ENCODE peak calls at places on chromosomes 13 and 19, in ten cellular contexts. One of them, this sample, is unnamed. For H3K9me3, the result is how much of the 10 kb centered on the place peaks cover.

GRCh38 chr13:99312493-99312883 is 5.3 kb upstream of the GPR183 start:
- DNase-seq in IMR-90: peak
- DNase-seq in thyroid gland: peak
- DNase-seq in vagina: no peak
- DNase-seq in suprapubic skin: peak
- DNase-seq in body of pancreas: peak
- DNase-seq in uterus: peak
- DNase-seq in stomach: no peak
- DNase-seq in Peyer's patch: no peak
- DNase-seq in tibial nerve: peak
- DNase-seq in this sample: no peak

GRCh38 chr19:50495020-50495531 is 15.9 kb downstream of the JOSD2 start:
- DNase-seq in stomach: no peak
- DNase-seq in thyroid gland: no peak
- DNase-seq in IMR-90: no peak
- DNase-seq in body of pancreas: no peak
- DNase-seq in Peyer's patch: no peak
- DNase-seq in uterus: no peak
- DNase-seq in vagina: no peak
- DNase-seq in tibial nerve: no peak
- DNase-seq in suprapubic skin: no peak
- DNase-seq in this sample: no peak

GRCh38 chr19:37654525-37654832 is 786 bp downstream of the ZFP30 start:
- DNase-seq in tibial nerve: no peak
- DNase-seq in suprapubic skin: no peak
- DNase-seq in uterus: no peak
- DNase-seq in Peyer's patch: no peak
- DNase-seq in body of pancreas: no peak
- DNase-seq in thyroid gland: peak
- DNase-seq in IMR-90: peak
- DNase-seq in stomach: no peak
- DNase-seq in vagina: no peak
- DNase-seq in this sample: no peak

GRCh38 chr19:6076675-6077463 is 33.4 kb downstream of the RFX2 start:
- DNase-seq in tibial nerve: no peak
- DNase-seq in IMR-90: peak
- DNase-seq in Peyer's patch: no peak
- DNase-seq in suprapubic skin: peak
- DNase-seq in body of pancreas: no peak
- DNase-seq in thyroid gland: no peak
- DNase-seq in stomach: no peak
- DNase-seq in uterus: no peak
- DNase-seq in vagina: no peak
- DNase-seq in this sample: no peak

GRCh38 chr13:110637747-110638146 is 22.4 kb downstream of the NAXD start:
- DNase-seq in suprapubic skin: peak
- DNase-seq in Peyer's patch: no peak
- DNase-seq in thyroid gland: no peak
- DNase-seq in tibial nerve: no peak
- DNase-seq in vagina: no peak
- DNase-seq in stomach: no peak
- DNase-seq in uterus: no peak
- DNase-seq in body of pancreas: no peak
- DNase-seq in IMR-90: no peak
- DNase-seq in this sample: no peak

GRCh38 chr13:114173261-114173660 is 5.8 kb upstream of the CFAP97D2 start:
- DNase-seq in IMR-90: peak
- DNase-seq in suprapubic skin: no peak
- DNase-seq in uterus: no peak
- DNase-seq in Peyer's patch: no peak
- DNase-seq in body of pancreas: no peak
- DNase-seq in stomach: no peak
- DNase-seq in thyroid gland: no peak
- DNase-seq in tibial nerve: no peak
- DNase-seq in vagina: no peak
- DNase-seq in this sample: no peak

GRCh38 chr13:24997367-24997967 is 98.5 kb upstream of the PABPC3 start:
- DNase-seq in IMR-90: peak
- DNase-seq in Peyer's patch: no peak
- DNase-seq in stomach: no peak
- DNase-seq in suprapubic skin: no peak
- DNase-seq in uterus: no peak
- DNase-seq in thyroid gland: no peak
- DNase-seq in tibial nerve: no peak
- DNase-seq in body of pancreas: no peak
- DNase-seq in vagina: no peak
- DNase-seq in this sample: no peak

GRCh38 chr19:29640231-29640630 is 25.0 kb upstream of the PLEKHF1 start:
- DNase-seq in stomach: no peak
- DNase-seq in IMR-90: no peak
- DNase-seq in body of pancreas: no peak
- DNase-seq in vagina: no peak
- DNase-seq in tibial nerve: no peak
- DNase-seq in uterus: no peak
- DNase-seq in suprapubic skin: no peak
- DNase-seq in Peyer's patch: no peak
- DNase-seq in thyroid gland: no peak
- DNase-seq in this sample: no peak

GRCh38 chr13:72218966-72219365 is 352.0 kb upstream of the DACH1 start:
- DNase-seq in thyroid gland: no peak
- DNase-seq in IMR-90: no peak
- DNase-seq in body of pancreas: no peak
- DNase-seq in tibial nerve: no peak
- DNase-seq in stomach: no peak
- DNase-seq in Peyer's patch: no peak
- DNase-seq in vagina: no peak
- DNase-seq in uterus: no peak
- DNase-seq in suprapubic skin: no peak
- DNase-seq in this sample: no peak
- H3K9me3 ChIP-seq in thyroid gland: under half
- H3K9me3 ChIP-seq in IMR-90: under half
- H3K9me3 ChIP-seq in body of pancreas: under half
- H3K9me3 ChIP-seq in tibial nerve: under half
- H3K9me3 ChIP-seq in stomach: under half
- H3K9me3 ChIP-seq in Peyer's patch: under half
- H3K9me3 ChIP-seq in vagina: under half
- H3K9me3 ChIP-seq in uterus: under half
- H3K9me3 ChIP-seq in suprapubic skin: under half
- H3K9me3 ChIP-seq in this sample: under half

GRCh38 chr13:51645154-51645650 is 60.9 kb downstream of the WDFY2 start:
- DNase-seq in Peyer's patch: no peak
- DNase-seq in IMR-90: peak
- DNase-seq in stomach: no peak
- DNase-seq in thyroid gland: no peak
- DNase-seq in suprapubic skin: no peak
- DNase-seq in uterus: no peak
- DNase-seq in vagina: no peak
- DNase-seq in tibial nerve: no peak
- DNase-seq in body of pancreas: no peak
- DNase-seq in this sample: no peak

GRCh38 chr13:51643114-51643881 is 59.0 kb downstream of the WDFY2 start:
- DNase-seq in IMR-90: peak
- DNase-seq in thyroid gland: no peak
- DNase-seq in tibial nerve: no peak
- DNase-seq in suprapubic skin: no peak
- DNase-seq in body of pancreas: no peak
- DNase-seq in vagina: no peak
- DNase-seq in stomach: no peak
- DNase-seq in uterus: no peak
- DNase-seq in Peyer's patch: no peak
- DNase-seq in this sample: no peak

GRCh38 chr13:51644649-51645048 is 60.4 kb downstream of the WDFY2 start:
- DNase-seq in IMR-90: peak
- DNase-seq in body of pancreas: peak
- DNase-seq in stomach: no peak
- DNase-seq in thyroid gland: peak
- DNase-seq in tibial nerve: no peak
- DNase-seq in Peyer's patch: no peak
- DNase-seq in vagina: no peak
- DNase-seq in suprapubic skin: no peak
- DNase-seq in uterus: no peak
- DNase-seq in this sample: no peak

GRCh38 chr13:51646041-51646670 is 61.9 kb downstream of the WDFY2 start:
- DNase-seq in suprapubic skin: no peak
- DNase-seq in tibial nerve: no peak
- DNase-seq in body of pancreas: no peak
- DNase-seq in vagina: no peak
- DNase-seq in uterus: no peak
- DNase-seq in stomach: no peak
- DNase-seq in Peyer's patch: no peak
- DNase-seq in IMR-90: no peak
- DNase-seq in thyroid gland: no peak
- DNase-seq in this sample: no peak

DNA sequence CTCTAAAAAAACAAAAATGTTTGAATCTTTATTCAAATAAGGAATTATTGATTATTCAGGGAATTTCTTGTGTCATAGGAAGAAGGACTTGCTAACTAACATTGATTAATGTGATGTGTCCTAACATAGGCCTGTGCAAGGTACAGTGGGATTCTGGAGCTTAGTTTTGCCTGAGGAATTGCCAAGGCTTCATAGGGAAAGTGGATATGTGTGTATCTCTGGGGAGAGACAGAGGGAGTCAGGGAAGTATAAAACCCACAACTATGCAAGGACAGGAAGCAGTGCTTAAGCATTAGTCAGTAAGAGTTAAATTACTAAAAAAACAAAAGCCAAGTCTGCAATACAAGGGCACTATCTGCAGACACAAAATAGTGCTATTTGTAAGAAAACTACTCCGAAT is 59.6 kb downstream of the WDFY2 start:
- DNase-seq in tibial nerve: no peak
- DNase-seq in thyroid gland: no peak
- DNase-seq in Peyer's patch: no peak
- DNase-seq in body of pancreas: no peak
- DNase-seq in vagina: no peak
- DNase-seq in stomach: no peak
- DNase-seq in suprapubic skin: no peak
- DNase-seq in IMR-90: peak
- DNase-seq in uterus: no peak
- DNase-seq in this sample: no peak
- TF ChIP-seq CTCF in tibial nerve: no peak
- TF ChIP-seq CTCF in thyroid gland: no peak
- TF ChIP-seq CTCF in Peyer's patch: no peak
- TF ChIP-seq CTCF in body of pancreas: no peak
- TF ChIP-seq CTCF in vagina: no peak
- TF ChIP-seq CTCF in stomach: no peak
- TF ChIP-seq CTCF in suprapubic skin: no peak
- TF ChIP-seq CTCF in IMR-90: no peak
- TF ChIP-seq CTCF in uterus: no peak
- TF ChIP-seq CTCF in this sample: no peak

DNA sequence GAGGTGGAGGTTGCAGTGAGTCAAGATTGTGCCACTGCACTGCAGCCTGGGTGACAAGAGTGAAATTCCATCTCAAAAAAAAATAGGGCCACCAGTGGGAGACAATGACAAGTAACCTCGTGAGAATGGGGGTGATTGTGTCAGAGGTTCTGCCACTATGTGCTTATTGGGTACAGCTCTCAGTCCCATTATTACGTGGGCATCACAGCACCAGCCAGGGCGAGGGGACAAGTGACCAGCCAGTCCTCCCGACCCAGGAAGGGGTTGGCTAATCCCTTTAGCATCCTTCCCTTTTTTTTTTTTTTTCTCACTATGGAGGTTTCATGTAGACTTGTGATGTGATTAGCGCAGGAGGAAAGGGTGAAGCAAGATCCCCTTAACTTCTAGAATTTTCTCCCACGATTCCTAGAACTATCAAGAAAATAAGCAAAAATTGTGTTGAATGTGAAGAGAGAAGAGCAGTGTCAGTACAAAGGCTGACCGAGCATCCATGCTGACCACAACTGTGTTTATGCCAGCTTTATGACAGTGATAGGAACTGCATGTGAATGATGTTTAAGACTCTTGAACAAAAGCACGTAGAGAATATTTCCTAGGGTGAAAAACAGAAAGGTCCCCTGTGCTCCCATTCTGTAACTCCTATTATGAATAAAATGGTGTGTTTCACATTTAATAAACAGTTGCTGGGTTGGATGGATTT is 50.0 kb downstream of the ALOX5AP start:
- DNase-seq in suprapubic skin: no peak
- DNase-seq in tibial nerve: no peak
- DNase-seq in stomach: no peak
- DNase-seq in Peyer's patch: no peak
- DNase-seq in vagina: no peak
- DNase-seq in IMR-90: peak
- DNase-seq in thyroid gland: no peak
- DNase-seq in uterus: no peak
- DNase-seq in body of pancreas: no peak
- DNase-seq in this sample: no peak
- TF ChIP-seq POLR2A in suprapubic skin: no peak
- TF ChIP-seq POLR2A in tibial nerve: no peak
- TF ChIP-seq POLR2A in stomach: no peak
- TF ChIP-seq POLR2A in Peyer's patch: no peak
- TF ChIP-seq POLR2A in vagina: no peak
- TF ChIP-seq POLR2A in IMR-90: no peak
- TF ChIP-seq POLR2A in thyroid gland: no peak
- TF ChIP-seq POLR2A in uterus: no peak
- TF ChIP-seq POLR2A in body of pancreas: no peak
- TF ChIP-seq POLR2A in this sample: no peak

DNA sequence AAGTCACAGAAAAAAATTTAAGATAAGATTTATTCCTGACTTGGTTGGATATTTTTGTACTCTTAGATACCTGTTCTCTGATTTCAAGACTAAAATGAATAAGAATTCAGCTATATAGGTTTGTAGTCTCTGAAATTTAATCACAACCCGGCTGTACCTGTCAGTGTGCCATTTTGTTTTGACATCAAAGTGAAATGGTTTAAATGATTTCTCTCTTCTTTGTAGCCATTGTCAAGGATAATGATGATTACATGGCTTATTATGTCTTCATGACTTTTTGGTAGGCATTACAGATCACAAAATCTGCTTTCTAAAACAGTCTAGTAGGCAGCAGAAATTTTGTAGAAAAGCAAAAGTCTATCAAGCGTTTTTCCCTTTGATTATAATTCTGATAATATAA is 72.5 kb downstream of the PCDH17 start:
- DNase-seq in uterus: no peak
- DNase-seq in suprapubic skin: no peak
- DNase-seq in thyroid gland: no peak
- DNase-seq in tibial nerve: no peak
- DNase-seq in vagina: no peak
- DNase-seq in Peyer's patch: no peak
- DNase-seq in body of pancreas: no peak
- DNase-seq in IMR-90: no peak
- DNase-seq in stomach: no peak
- DNase-seq in this sample: no peak
- H3K9me3 ChIP-seq in uterus: under half
- H3K9me3 ChIP-seq in suprapubic skin: under half
- H3K9me3 ChIP-seq in thyroid gland: under half
- H3K9me3 ChIP-seq in tibial nerve: under half
- H3K9me3 ChIP-seq in vagina: under half
- H3K9me3 ChIP-seq in Peyer's patch: under half
- H3K9me3 ChIP-seq in body of pancreas: under half
- H3K9me3 ChIP-seq in IMR-90: under half
- H3K9me3 ChIP-seq in stomach: under half
- H3K9me3 ChIP-seq in this sample: under half